ENCODE peak calls at places on chromosomes 11 and 22, in four cellular contexts. E is IMR-90, B is endothelial cell of umbilical vein, M is GM12878. P is an unnamed sample.

GRCh38 chr11:35040221-35040942 is 98.6 kb upstream of the CD44 start:
- DNase-seq in M (peak), B (no peak), E (peak), P (peak)

GRCh38 chr11:3161309-3161708 is 3.8 kb downstream of the OSBPL5 start:
- DNase-seq in E (no peak), B (peak), M (no peak), P (no peak)

GRCh38 chr22:27885977-27886842 is 32.8 kb downstream of the PITPNB start:
- DNase-seq in M (no peak), E (peak), B (peak), P (peak)

GRCh38 chr11:32890843-32891656 is 1.6 kb upstream of the QSER1 start:
- DNase-seq in B (no peak), E (no peak), M (no peak), P (no peak)

GRCh38 chr22:39727541-39727940 is 157.0 kb downstream of the CACNA1I start:
- DNase-seq in M (no peak), E (peak), B (no peak), P (no peak)

GRCh38 chr11:8357891-8358566 is 94.4 kb upstream of the LMO1 start:
- DNase-seq in E (no peak), M (no peak), B (no peak), P (no peak)

GRCh38 chr22:44005524-44005923 is 18.6 kb upstream of the PARVB start:
- DNase-seq in M (no peak), B (no peak), E (no peak), P (no peak)

GRCh38 chr22:48660795-48661740 is 1166.6 kb downstream of the BRD1 start:
- DNase-seq in E (no peak), M (no peak), B (no peak), P (no peak)

GRCh38 chr11:67310246-67311050 is 7.1 kb downstream of the SSH3 start:
- DNase-seq in E (no peak), B (no peak), M (no peak), P (no peak)

GRCh38 chr22:21796863-21797262 is 61.3 kb upstream of the YPEL1 start:
- DNase-seq in E (no peak), M (no peak), B (no peak), P (no peak)

GRCh38 chr11:48091426-48092102 is 111.2 kb downstream of the PTPRJ start:
- DNase-seq in B (no peak), E (no peak), M (no peak), P (no peak)

GRCh38 chr11:117851852-117852251 is 24.6 kb downstream of the FXYD6 start:
- DNase-seq in B (no peak), M (no peak), E (no peak), P (no peak)

GRCh38 chr11:134911514-134912180 is 499.6 kb upstream of the B3GAT1 start:
- DNase-seq in B (no peak), M (no peak), E (no peak), P (no peak)

GRCh38 chr22:38317995-38318715 is 922 bp upstream of the CSNK1E start:
- DNase-seq in M (no peak), B (peak), E (peak), P (peak)

GRCh38 chr11:22276535-22276934 is 61.6 kb upstream of the SLC17A6 start:
- DNase-seq in M (no peak), B (peak), E (no peak), P (no peak)

GRCh38 chr22:32255726-32256125 is 579 bp upstream of the SLC5A4 start:
- DNase-seq in B (no peak), M (no peak), E (no peak), P (no peak)

GRCh38 chr22:50169774-50170341 is 673 bp upstream of the PANX2 start:
- DNase-seq in E (no peak), M (no peak), B (no peak), P (peak)

GRCh38 chr22:19951351-19951750 is 9.7 kb upstream of the TXNRD2 start:
- DNase-seq in E (no peak), M (no peak), B (no peak), P (no peak)

GRCh38 chr11:116772443-116773202 is at the start of gene BUD13:
- DNase-seq in E (peak), B (peak), M (peak), P (peak)

GRCh38 chr22:43446881-43447280 is 35.1 kb downstream of the MPPED1 start:
- DNase-seq in E (no peak), B (no peak), M (no peak), P (no peak)

DNA sequence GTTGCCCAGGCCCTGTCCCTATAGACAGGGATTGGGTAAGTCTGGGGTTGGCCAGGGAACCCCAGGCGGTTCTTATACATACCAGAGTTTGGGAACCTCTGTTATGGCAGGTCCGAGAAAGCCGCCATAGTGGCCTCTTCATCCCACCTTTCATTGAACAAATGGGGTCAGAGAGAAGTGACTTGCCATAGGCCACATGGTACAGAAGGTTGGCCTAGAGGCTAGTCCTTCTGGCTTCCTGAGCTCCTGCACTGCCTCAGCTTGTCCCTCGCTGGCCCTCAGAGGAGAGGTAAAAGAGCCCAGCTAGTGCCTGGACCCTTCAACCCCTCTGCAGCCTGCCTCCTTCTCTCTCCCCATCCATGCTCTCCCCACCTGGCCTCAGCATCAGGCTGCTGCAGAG is 103.7 kb downstream of the TRIM29 start:
- DNase-seq in E (no peak), B (no peak), M (no peak), P (no peak)
- TF ChIP-seq FOS in E (no peak), B (no peak), M (no peak), P (no peak)

GRCh38 chr11:104333977-104334376 is 170.0 kb upstream of the PDGFD start:
- DNase-seq in M (no peak), B (peak), E (no peak), P (no peak)

GRCh38 chr11:104329043-104329442 is 165.1 kb upstream of the PDGFD start:
- DNase-seq in B (no peak), M (no peak), E (no peak), P (no peak)

GRCh38 chr11:104328514-104328912 is 164.6 kb upstream of the PDGFD start:
- DNase-seq in M (no peak), E (no peak), B (no peak), P (no peak)

GRCh38 chr11:104327864-104328513 is 164.0 kb upstream of the PDGFD start:
- DNase-seq in E (peak), B (no peak), M (no peak), P (no peak)

GRCh38 chr11:104332110-104332509 is 168.2 kb upstream of the PDGFD start:
- DNase-seq in B (peak), M (no peak), E (no peak), P (peak)
- TF ChIP-seq CTCF in B (peak), M (peak), E (no peak), P (no peak)

DNA sequence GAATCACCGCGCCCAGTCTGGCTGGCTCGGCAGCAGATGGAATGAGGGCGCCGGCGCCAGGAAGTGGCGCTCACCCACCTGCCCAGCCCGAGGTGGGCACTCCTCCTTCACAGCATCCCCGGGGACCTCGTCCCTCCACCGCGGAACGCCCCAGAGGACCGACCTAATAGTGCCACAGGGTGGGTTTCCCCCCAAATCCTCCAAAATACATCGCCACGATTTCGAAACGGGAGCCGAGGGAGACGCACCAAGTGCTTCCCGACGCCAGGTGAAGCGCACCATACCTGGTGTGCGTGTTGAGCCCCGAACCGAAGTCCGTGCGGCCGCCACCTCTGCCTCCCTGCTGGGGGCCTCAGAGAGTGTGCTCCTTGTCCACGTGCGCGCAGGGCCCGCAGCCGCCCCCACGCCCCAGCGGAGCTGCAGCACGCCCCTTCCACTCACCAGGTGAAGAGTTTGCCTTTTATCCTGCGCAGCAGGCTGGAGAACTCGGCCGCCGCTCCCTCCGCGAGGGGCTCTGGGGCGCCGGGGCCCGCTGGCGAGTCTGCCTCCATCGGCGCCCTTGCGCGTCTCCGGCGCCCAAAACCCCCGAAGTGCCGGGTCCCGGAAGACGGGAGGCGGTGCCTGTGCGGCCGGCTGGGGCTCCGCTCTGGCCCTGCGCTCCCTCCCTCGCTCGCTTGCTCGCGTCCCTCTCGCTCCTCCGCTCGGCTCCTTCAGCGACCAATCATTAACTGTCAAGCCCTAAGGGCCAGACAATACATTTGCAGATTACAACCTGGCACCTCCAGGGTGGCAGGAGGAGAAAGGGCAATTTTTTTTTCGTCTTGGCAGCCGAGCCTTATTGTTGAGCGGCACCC is at the start of gene SLC35F2:
- DNase-seq in B (peak), E (peak), M (peak), P (peak)
- TF ChIP-seq FOS in B (no peak), E (no peak), M (no peak), P (no peak)

GRCh38 chr11:36147491-36147890 is 141.7 kb downstream of the COMMD9 start:
- DNase-seq in M (no peak), E (no peak), B (no peak), P (no peak)

GRCh38 chr11:36148701-36149100 is 140.5 kb downstream of the COMMD9 start:
- DNase-seq in E (no peak), B (no peak), M (no peak), P (no peak)

GRCh38 chr11:36151933-36152580 is 137.2 kb downstream of the COMMD9 start:
- DNase-seq in E (no peak), B (no peak), M (no peak), P (no peak)

GRCh38 chr11:36150986-36151385 is 138.2 kb downstream of the COMMD9 start:
- DNase-seq in M (no peak), E (peak), B (no peak), P (no peak)

DNA sequence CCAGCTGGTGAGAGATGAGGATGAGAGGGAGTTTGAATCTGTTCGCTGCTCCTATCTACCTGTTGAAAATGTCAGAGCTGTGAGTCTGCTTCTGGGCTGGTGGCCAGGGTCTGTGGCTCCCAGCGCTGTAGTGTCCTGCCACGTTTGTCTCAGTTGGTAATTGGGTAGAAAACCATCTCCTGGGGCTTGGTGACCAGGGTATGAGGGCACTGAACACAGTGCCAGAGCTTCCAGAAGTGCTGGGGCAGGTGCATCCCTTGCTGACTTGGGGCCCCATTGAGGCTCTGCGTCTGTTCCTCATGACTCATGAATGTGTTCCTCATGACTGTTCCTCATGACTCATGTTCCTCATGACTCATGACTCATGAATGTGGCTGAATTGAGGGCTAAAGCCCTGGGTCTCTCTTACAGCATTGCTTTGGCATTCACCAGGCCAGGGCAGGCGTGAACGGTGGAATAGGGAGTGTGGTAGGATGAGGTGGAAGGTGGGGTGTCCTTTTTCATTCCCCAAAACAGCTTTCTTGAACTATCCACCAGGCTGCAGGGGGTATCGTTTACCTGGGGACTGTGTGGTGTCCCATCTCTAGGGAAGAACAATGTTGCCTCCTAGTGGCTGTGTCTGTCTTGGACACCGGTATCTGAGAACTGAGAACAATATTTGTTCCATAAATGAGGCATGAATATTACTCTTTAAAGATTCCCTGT is 139.5 kb downstream of the COMMD9 start:
- DNase-seq in B (peak), E (peak), M (peak), P (peak)
- TF ChIP-seq CTCF in B (peak), E (peak), M (peak), P (peak)